ENCODE peak calls at places on chromosomes 11 and 22, in six cellular contexts. L is Calu3; H is glomerular endothelial cell; X is brain pericyte; Q is OCI-LY7; B is naive thymus-derived CD8-positive, alpha-beta T cell. K is an unnamed sample.

GRCh38 chr22:16777284-16777924 is 47.8 kb downstream of the XKR3 start:
- DNase-seq in L (no peak), H (no peak), X (no peak), Q (no peak), B (no peak), K (no peak)

GRCh38 chr22:37454857-37455686 is 27.8 kb upstream of the ELFN2 start:
- DNase-seq in L (peak), H (peak), X (no peak), Q (no peak), B (no peak), K (no peak)

GRCh38 chr11:65781152-65781961 is 581 bp upstream of the AP5B1 start:
- DNase-seq in L (peak), H (no peak), X (no peak), Q (no peak), B (no peak), K (no peak)

GRCh38 chr22:35991168-35991567 is 37.5 kb downstream of the RBFOX2 start:
- DNase-seq in L (no peak), H (no peak), X (no peak), Q (no peak), B (no peak), K (no peak)

GRCh38 chr22:27800250-27801131 is 1.1 kb downstream of the MN1 start:
- DNase-seq in L (peak), H (no peak), X (no peak), Q (no peak), B (no peak), K (no peak)

GRCh38 chr22:22210375-22210774 is 34.2 kb upstream of the VPREB1 start:
- DNase-seq in L (peak), H (peak), X (no peak), Q (no peak), B (no peak), K (no peak)

GRCh38 chr11:71188073-71188472 is 64.3 kb downstream of the SHANK2 start:
- DNase-seq in L (no peak), H (no peak), X (no peak), Q (no peak), B (peak), K (no peak)

GRCh38 chr11:71064183-71064582 is 188.2 kb downstream of the SHANK2 start:
- DNase-seq in L (no peak), H (no peak), X (no peak), Q (no peak), B (no peak), K (no peak)

GRCh38 chr11:113555071-113555739 is 80.0 kb upstream of the DRD2 start:
- DNase-seq in L (no peak), H (no peak), X (no peak), Q (no peak), B (no peak), K (no peak)

GRCh38 chr11:114065094-114065493 is 5.6 kb downstream of the ZBTB16 start:
- DNase-seq in L (no peak), H (no peak), X (no peak), Q (no peak), B (no peak), K (no peak)

GRCh38 chr11:107457205-107457557 is 444 bp downstream of the CWF19L2 start:
- DNase-seq in L (no peak), H (no peak), X (no peak), Q (peak), B (no peak), K (no peak)

GRCh38 chr11:73729594-73730206 is 31.2 kb downstream of the RAB6A start:
- DNase-seq in L (peak), H (no peak), X (no peak), Q (peak), B (no peak), K (no peak)

GRCh38 chr11:64100782-64101358 is 65.0 kb downstream of the MACROD1 start:
- DNase-seq in L (no peak), H (no peak), X (no peak), Q (no peak), B (no peak), K (no peak)

GRCh38 chr11:1222491-1223345 is at the start of gene MUC5B:
- DNase-seq in L (peak), H (no peak), X (no peak), Q (no peak), B (peak), K (no peak)

GRCh38 chr11:63906585-63906984 is 10.4 kb downstream of the RCOR2 start:
- DNase-seq in L (peak), H (no peak), X (no peak), Q (peak), B (peak), K (peak)

GRCh38 chr22:20028855-20029549 is 8.1 kb downstream of the TANGO2 start:
- DNase-seq in L (no peak), H (no peak), X (no peak), Q (no peak), B (no peak), K (no peak)

GRCh38 chr11:78094250-78094649 is 14.6 kb upstream of the NDUFC2 start:
- DNase-seq in L (no peak), H (no peak), X (no peak), Q (no peak), B (no peak), K (no peak)

GRCh38 chr11:45675646-45676045 is 10.2 kb upstream of the CHST1 start:
- DNase-seq in L (no peak), H (no peak), X (no peak), Q (no peak), B (no peak), K (no peak)

GRCh38 chr11:118649941-118650340 is 29.5 kb downstream of the TREH start:
- DNase-seq in L (no peak), H (no peak), X (no peak), Q (no peak), B (no peak), K (no peak)

GRCh38 chr11:112902411-112903011 is 58.7 kb upstream of the NCAM1 start:
- DNase-seq in L (no peak), H (no peak), X (no peak), Q (no peak), B (no peak), K (no peak)

GRCh38 chr11:94933225-94934130 is 39.9 kb downstream of the CWC15 start:
- DNase-seq in L (no peak), H (no peak), X (peak), Q (no peak), B (no peak), K (no peak)

GRCh38 chr11:123475478-123475877 is 45.4 kb downstream of the GRAMD1B start:
- DNase-seq in L (no peak), H (no peak), X (no peak), Q (no peak), B (no peak), K (no peak)

GRCh38 chr11:69409812-69410645 is 71.4 kb upstream of the LINC01488 start:
- DNase-seq in L (no peak), H (no peak), X (no peak), Q (no peak), B (no peak), K (no peak)

GRCh38 chr11:1744879-1745700 is 5.3 kb downstream of the IFITM10 start:
- DNase-seq in L (no peak), H (no peak), X (no peak), Q (no peak), B (peak), K (no peak)

GRCh38 chr11:126809514-126810289 is 190.9 kb downstream of the KIRREL3 start:
- DNase-seq in L (no peak), H (no peak), X (no peak), Q (no peak), B (no peak), K (no peak)

GRCh38 chr11:104343578-104343977 is 179.6 kb upstream of the PDGFD start:
- DNase-seq in L (peak), H (no peak), X (no peak), Q (peak), B (no peak), K (no peak)

GRCh38 chr11:73314121-73314948 is 6.3 kb downstream of the ARHGEF17 start:
- DNase-seq in L (no peak), H (no peak), X (no peak), Q (peak), B (no peak), K (no peak)

GRCh38 chr11:9594267-9595046 is 21.0 kb downstream of the WEE1 start:
- DNase-seq in L (no peak), H (no peak), X (no peak), Q (peak), B (no peak), K (no peak)